ENCODE peak calls at places on chromosome 13, in five cellular contexts. B, S, V, J and A are unnamed samples.

GRCh38 chr13:32443111-32443510 is 15.2 kb upstream of the N4BP2L1 start:
- DNase-seq in B (peak), S (no peak), V (no peak), J (no peak), A (peak)

GRCh38 chr13:98869408-98870090 is 108.3 kb downstream of the DOCK9 start:
- DNase-seq in B (peak), S (no peak), V (peak), J (peak), A (no peak)

GRCh38 chr13:60617863-60618733 is 221.1 kb downstream of the TDRD3 start:
- DNase-seq in B (no peak), S (no peak), V (no peak), J (no peak), A (no peak)

GRCh38 chr13:22517544-22517943 is 663.2 kb upstream of the SGCG start:
- DNase-seq in B (no peak), S (no peak), V (no peak), J (no peak), A (no peak)

GRCh38 chr13:103101500-103101899 is 35.3 kb upstream of the SLC10A2 start:
- DNase-seq in B (no peak), S (no peak), V (no peak), J (no peak), A (no peak)

GRCh38 chr13:20197361-20197834 is 4.7 kb upstream of the GJB2 start:
- DNase-seq in B (peak), S (no peak), V (no peak), J (no peak), A (peak)

GRCh38 chr13:52707375-52707774 is 32.2 kb downstream of the CNMD start:
- DNase-seq in B (no peak), S (no peak), V (no peak), J (no peak), A (no peak)

GRCh38 chr13:27827646-27828045 is 35.4 kb downstream of the GSX1 start:
- DNase-seq in B (no peak), S (no peak), V (no peak), J (no peak), A (no peak)

GRCh38 chr13:27293051-27293691 is 22.5 kb downstream of the RASL11A start:
- DNase-seq in B (no peak), S (no peak), V (no peak), J (no peak), A (peak)

GRCh38 chr13:29509999-29510586 is 85.4 kb downstream of the SLC7A1 start:
- DNase-seq in B (no peak), S (no peak), V (no peak), J (no peak), A (no peak)

GRCh38 chr13:92900455-92900854 is 326.2 kb upstream of the GPC6 start:
- DNase-seq in B (no peak), S (no peak), V (no peak), J (no peak), A (no peak)

GRCh38 chr13:74774252-74774651 is 640.0 kb upstream of the KLF12 start:
- DNase-seq in B (no peak), S (no peak), V (no peak), J (no peak), A (no peak)

GRCh38 chr13:28429685-28430290 is 65.1 kb downstream of the FLT1 start:
- DNase-seq in B (peak), S (no peak), V (no peak), J (no peak), A (no peak)

GRCh38 chr13:21583496-21583895 is 20.5 kb downstream of the MICU2 start:
- DNase-seq in B (no peak), S (no peak), V (no peak), J (peak), A (no peak)

GRCh38 chr13:114282143-114282685 is 813 bp downstream of the UPF3A start:
- DNase-seq in B (peak), S (no peak), V (peak), J (no peak), A (no peak)

GRCh38 chr13:32153056-32153455 is 121.5 kb downstream of the FRY start:
- DNase-seq in B (no peak), S (no peak), V (no peak), J (no peak), A (no peak)

GRCh38 chr13:54387607-54388006 is 1359.0 kb downstream of the OLFM4 start:
- DNase-seq in B (no peak), S (no peak), V (no peak), J (no peak), A (no peak)

GRCh38 chr13:113863511-113864302 is at the start of gene GAS6:
- DNase-seq in B (peak), S (no peak), V (peak), J (no peak), A (no peak)

GRCh38 chr13:107069107-107069776 is 501.3 kb upstream of the ARGLU1 start:
- DNase-seq in B (no peak), S (no peak), V (no peak), J (no peak), A (no peak)